ENCODE peak calls at places on chromosomes 3 and 15, in five cellular contexts. Y is GM23338, W is SK-N-SH, V is MM.1S, T is neural progenitor cell. C is an unnamed sample. For H4K20me1 and H3F3A, the result is how much of the 10 kb centered on the place peaks cover.

GRCh38 chr15:48710952-48711495 is 65.5 kb upstream of the FBN1 start:
- DNase-seq in V (no peak), Y (peak), T (peak), W (no peak), C (no peak)

GRCh38 chr3:176568189-176568588 is 629.1 kb downstream of the TBL1XR1 start:
- DNase-seq in V (no peak), Y (no peak), T (no peak), W (no peak), C (no peak)

GRCh38 chr3:177419904-177420601 is 222.8 kb upstream of the TBL1XR1 start:
- DNase-seq in V (no peak), Y (no peak), W (no peak), T (no peak), C (no peak)

GRCh38 chr3:35721628-35722027 is 82.3 kb downstream of the ARPP21 start:
- DNase-seq in W (no peak), Y (no peak), V (no peak), T (no peak), C (no peak)

GRCh38 chr3:158727499-158728377 is 4.5 kb downstream of the RARRES1 start:
- DNase-seq in W (peak), V (peak), T (peak), Y (peak), C (peak)

GRCh38 chr3:46208167-46208704 is at the start of gene CCR1:
- DNase-seq in Y (peak), V (peak), T (peak), W (no peak), C (peak)

GRCh38 chr3:45207471-45207870 is 18.6 kb downstream of the TMEM158 start:
- DNase-seq in V (no peak), W (no peak), Y (no peak), T (no peak), C (no peak)

GRCh38 chr3:129593595-129594339 is 12.7 kb downstream of the PLXND1 start:
- DNase-seq in Y (peak), T (peak), V (peak), W (no peak), C (no peak)

GRCh38 chr3:53114011-53114400 is 16.2 kb downstream of the RFT1 start:
- DNase-seq in Y (peak), T (peak), W (peak), V (peak), C (peak)

GRCh38 chr15:66842710-66843441 is 140.8 kb downstream of the SMAD6 start:
- DNase-seq in T (peak), W (peak), Y (peak), V (no peak), C (no peak)

GRCh38 chr3:32026583-32026982 is 45.0 kb downstream of the ZNF860 start:
- DNase-seq in W (no peak), Y (no peak), V (no peak), T (no peak), C (no peak)

DNA sequence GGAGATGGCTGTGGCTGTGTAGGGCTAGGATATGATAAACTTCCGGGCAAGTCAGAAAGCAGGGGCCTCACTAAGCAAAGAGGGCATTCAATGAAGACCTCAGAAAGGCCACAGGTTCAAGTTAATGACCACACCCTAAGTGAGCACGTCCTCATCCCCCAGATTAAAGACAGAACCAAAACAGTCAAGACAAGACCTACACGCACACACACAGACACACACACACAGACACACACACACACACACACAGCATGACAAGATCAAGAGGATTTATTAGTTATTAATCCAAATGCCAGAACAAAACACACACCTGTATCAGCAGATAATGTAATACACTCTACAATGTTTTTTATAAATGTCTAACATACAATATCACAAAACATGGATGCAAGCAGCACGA is 546.2 kb downstream of the FGF12 start:
- DNase-seq in W (no peak), T (no peak), V (no peak), Y (no peak), C (no peak)
- H4K20me1 ChIP-seq in W (under half), T (under half), V (under half), Y (under half), C (under half)

GRCh38 chr3:121800906-121801305 is 34.0 kb downstream of the IQCB1 start:
- DNase-seq in V (no peak), W (no peak), Y (no peak), T (no peak), C (no peak)
- H3F3A ChIP-seq in V (under half), W (under half), Y (under half), T (under half), C (under half)

GRCh38 chr3:16114930-16115329 is 59.5 kb upstream of the GALNT15 start:
- DNase-seq in T (no peak), V (no peak), Y (no peak), W (no peak), C (no peak)
- H4K20me1 ChIP-seq in T (under half), V (under half), Y (under half), W (under half), C (under half)

GRCh38 chr3:112814256-112814655 is 32.4 kb downstream of the CD200R1L start:
- DNase-seq in V (peak), W (no peak), Y (peak), T (peak), C (peak)
- H3F3A ChIP-seq in V (under half), W (under half), Y (under half), T (under half), C (under half)

GRCh38 chr15:36779744-36780408 is 200.4 kb downstream of the CDIN1 start:
- DNase-seq in W (no peak), V (no peak), Y (no peak), T (no peak), C (no peak)
- H4K20me1 ChIP-seq in W (under half), V (under half), Y (under half), T (under half), C (under half)

DNA sequence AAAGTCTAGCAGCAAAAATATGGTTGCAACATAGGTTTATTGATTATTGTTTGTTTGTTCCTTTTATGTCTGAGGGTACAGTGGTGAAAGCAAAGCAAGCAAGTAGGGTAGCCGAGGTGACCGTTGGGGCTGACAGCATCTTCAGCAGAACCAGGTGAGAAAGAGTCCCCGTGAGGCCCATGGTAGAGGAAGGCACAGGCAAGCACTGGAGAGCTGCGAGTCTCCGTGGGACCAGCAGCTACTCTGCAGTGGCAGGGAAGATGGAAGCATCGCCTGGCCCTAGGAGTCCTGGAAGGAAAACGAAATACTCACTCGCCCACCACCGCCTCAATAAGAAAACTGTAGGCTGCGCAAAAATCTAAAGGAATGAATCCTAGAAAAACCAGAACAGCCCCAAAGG is 25.3 kb upstream of the GABRA5 start:
- DNase-seq in W (no peak), T (no peak), V (no peak), Y (peak), C (no peak)
- H3F3A ChIP-seq in W (under half), T (under half), V (under half), Y (under half), C (under half)

GRCh38 chr3:184315871-184316661 is 1.7 kb downstream of the EIF4G1 start:
- DNase-seq in W (peak), T (peak), Y (no peak), V (no peak), C (no peak)
- H4K20me1 ChIP-seq in W (half or more), T (half or more), Y (under half), V (half or more), C (half or more)

DNA sequence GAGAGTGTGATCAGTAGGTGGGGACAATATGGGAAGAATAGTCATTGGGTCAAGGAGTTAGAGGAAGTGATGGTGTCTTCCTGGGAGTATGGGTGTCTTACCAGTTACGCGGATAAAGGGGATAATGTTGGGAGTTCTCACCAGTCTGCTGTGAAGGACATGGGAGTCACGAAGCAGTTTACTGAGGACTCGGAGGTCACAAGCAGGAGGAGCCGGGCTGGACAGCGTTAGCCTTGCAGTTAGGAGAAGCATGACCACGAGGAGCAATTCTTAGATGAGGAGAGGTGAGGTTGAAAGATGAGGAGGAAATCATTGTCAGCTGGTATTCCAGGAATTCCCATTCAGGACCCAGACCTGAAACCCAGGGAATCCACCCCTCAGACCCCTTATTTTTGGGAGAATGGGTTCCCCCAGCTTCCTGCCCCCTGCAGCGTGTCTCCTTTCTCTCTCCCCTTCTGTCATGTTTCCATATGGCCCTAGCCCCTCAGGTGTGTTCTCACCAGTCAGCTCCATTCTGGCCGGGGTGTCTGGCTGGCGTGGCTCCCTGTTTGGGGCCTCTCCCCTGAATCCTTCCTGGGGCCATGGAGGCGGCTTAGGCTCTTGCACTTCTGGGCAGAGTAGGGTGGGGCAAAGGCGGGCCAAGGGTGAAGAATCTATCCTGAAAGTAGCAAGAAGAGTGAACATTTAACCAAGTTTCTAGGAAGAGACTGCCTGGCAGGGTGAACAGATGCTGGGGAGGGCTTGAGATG is 2.1 kb downstream of the THPO start:
- DNase-seq in W (no peak), Y (peak), T (no peak), V (no peak), C (no peak)
- H3F3A ChIP-seq in W (under half), Y (under half), T (under half), V (under half), C (under half)